ENCODE peak calls at places on chromosomes 6 and 20, in seven cellular contexts. P is IMR-90, M is H9, Y is mesenchymal stem cell, T is mesendoderm, W is trophoblast cell, H is H1. I is an unnamed sample.

GRCh38 chr6:168939771-168940170 is 313.9 kb downstream of the THBS2 start:
- DNase-seq in P (no peak), M (no peak), Y (no peak), T (no peak), W (no peak), H (no peak), I (no peak)

GRCh38 chr6:138485586-138486248 is 13.6 kb downstream of the NHSL1 start:
- DNase-seq in P (no peak), M (peak), Y (no peak), T (peak), W (no peak), H (no peak), I (peak)

GRCh38 chr20:6921717-6922386 is 154.4 kb downstream of the BMP2 start:
- DNase-seq in P (no peak), M (no peak), Y (no peak), T (no peak), W (no peak), H (no peak), I (no peak)

GRCh38 chr6:169035381-169036280 is 218.0 kb downstream of the THBS2 start:
- DNase-seq in P (peak), M (no peak), Y (no peak), T (no peak), W (peak), H (no peak), I (no peak)

GRCh38 chr20:20089018-20089417 is 36.7 kb downstream of the CFAP61 start:
- DNase-seq in P (no peak), M (no peak), Y (no peak), T (no peak), W (no peak), H (no peak), I (no peak)

GRCh38 chr6:55869731-55870130 is 5.7 kb downstream of the BMP5 start:
- DNase-seq in P (no peak), M (no peak), Y (no peak), T (no peak), W (no peak), H (no peak), I (no peak)

GRCh38 chr6:26159417-26160273 is 72.4 kb downstream of the HFE start:
- DNase-seq in P (no peak), M (no peak), Y (peak), T (peak), W (peak), H (no peak), I (no peak)

GRCh38 chr6:113995632-113996031 is 24.7 kb upstream of the HDAC2 start:
- DNase-seq in P (peak), M (peak), Y (peak), T (peak), W (peak), H (no peak), I (no peak)

GRCh38 chr20:8663424-8663823 is 405.5 kb upstream of the PLCB4 start:
- DNase-seq in P (no peak), M (no peak), Y (no peak), T (no peak), W (no peak), H (no peak), I (no peak)

DNA sequence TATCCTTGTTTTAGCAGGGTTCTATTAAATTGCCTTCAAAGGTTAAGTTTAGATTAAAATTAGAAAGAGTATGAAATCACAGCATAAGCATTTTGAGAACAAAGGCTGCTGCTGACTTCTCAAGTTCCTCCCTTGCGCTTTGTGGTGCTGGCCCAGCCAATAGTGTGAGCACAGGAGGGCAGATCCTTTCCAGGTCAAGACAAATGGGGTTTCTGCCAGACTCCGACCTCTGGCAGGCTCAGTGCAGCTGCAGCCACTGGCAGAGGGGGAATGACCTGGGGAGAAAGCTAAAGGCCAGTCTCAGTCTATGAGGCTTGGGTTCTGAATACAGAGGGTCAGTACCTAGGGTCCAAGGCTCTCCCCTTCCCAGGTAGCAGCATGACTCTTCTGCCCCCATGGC is 27.0 kb downstream of the CLIC5 start:
- DNase-seq in P (no peak), M (peak), Y (no peak), T (no peak), W (no peak), H (no peak), I (no peak)
- H2BK5ac ChIP-seq in P (no peak), M (no peak), Y (no peak), T (no peak), W (no peak), H (no peak), I (no peak)

GRCh38 chr6:7899889-7900213 is 10.7 kb downstream of the TXNDC5 start:
- DNase-seq in P (no peak), M (no peak), Y (no peak), T (no peak), W (no peak), H (no peak), I (no peak)

GRCh38 chr6:7896465-7896987 is 14.1 kb downstream of the TXNDC5 start:
- DNase-seq in P (no peak), M (no peak), Y (no peak), T (no peak), W (no peak), H (no peak), I (no peak)

GRCh38 chr6:7895125-7895423 is 15.5 kb downstream of the TXNDC5 start:
- DNase-seq in P (no peak), M (no peak), Y (no peak), T (no peak), W (no peak), H (no peak), I (no peak)

GRCh38 chr6:7899046-7899888 is 11.3 kb downstream of the TXNDC5 start:
- DNase-seq in P (no peak), M (no peak), Y (no peak), T (peak), W (no peak), H (no peak), I (no peak)

DNA sequence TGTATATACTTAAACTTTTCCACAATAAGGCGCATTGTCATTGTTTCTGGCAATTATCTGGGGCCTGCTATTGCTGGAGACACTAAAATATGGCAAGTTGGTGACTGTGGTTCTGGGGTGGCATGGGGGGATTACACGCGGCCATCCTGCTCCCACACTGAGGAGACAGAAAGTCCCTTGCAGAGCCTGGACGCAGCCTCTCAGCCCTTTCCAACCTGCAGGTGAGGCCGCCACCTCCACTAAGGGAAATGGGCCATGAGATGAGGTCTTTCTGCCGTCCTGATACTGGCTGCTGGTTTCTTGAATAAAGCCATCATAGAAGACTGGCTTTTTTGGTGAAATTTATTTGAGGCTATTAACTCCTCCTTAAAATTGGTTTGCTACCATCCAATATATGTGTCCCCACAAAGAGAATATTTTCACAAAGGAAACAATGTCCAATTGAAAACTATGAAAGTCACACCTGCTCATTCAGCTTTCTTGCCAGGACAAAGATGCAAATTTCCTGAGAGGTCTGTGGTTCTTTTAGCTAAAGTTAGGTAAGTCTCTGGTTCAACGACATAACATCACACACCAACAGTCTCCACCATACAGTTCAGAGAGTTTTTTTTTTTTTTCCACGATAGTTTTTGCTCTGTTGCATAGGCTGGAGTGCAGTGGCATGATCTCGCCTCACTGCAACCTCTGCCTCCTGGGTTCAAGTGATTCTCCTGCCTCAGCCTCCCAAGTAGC is 13.0 kb downstream of the TXNDC5 start:
- DNase-seq in P (no peak), M (no peak), Y (no peak), T (no peak), W (no peak), H (no peak), I (no peak)
- H2BK5ac ChIP-seq in P (no peak), M (no peak), Y (no peak), T (no peak), W (no peak), H (no peak), I (no peak)

GRCh38 chr6:131443514-131443913 is 129.5 kb upstream of the ARG1 start:
- DNase-seq in P (no peak), M (no peak), Y (no peak), T (no peak), W (no peak), H (no peak), I (no peak)
- H2BK5ac ChIP-seq in P (no peak), M (no peak), Y (no peak), T (no peak), W (no peak), H (no peak), I (no peak)

DNA sequence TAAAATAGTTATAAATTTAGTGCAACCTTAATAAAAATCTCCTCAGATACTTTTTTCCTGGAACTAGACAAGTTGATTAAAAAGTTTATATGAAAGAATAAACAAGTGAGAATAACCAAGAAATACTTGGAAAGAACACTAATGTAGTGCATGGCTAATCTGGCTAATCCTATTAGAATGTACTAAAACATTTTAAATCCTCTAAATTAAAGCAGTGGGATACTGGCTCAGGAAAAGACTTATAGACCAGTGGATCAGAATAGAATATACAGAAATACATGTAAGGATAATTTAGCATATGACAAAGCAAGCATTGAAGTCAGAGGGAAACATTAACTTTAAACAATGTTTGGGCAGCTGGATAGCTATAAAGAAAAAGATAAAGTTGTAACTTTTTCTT is 41.1 kb upstream of the ERVFRD-1 start:
- DNase-seq in P (no peak), M (no peak), Y (no peak), T (no peak), W (no peak), H (no peak), I (no peak)
- H2BK5ac ChIP-seq in P (no peak), M (no peak), Y (no peak), T (no peak), W (no peak), H (no peak), I (no peak)

DNA sequence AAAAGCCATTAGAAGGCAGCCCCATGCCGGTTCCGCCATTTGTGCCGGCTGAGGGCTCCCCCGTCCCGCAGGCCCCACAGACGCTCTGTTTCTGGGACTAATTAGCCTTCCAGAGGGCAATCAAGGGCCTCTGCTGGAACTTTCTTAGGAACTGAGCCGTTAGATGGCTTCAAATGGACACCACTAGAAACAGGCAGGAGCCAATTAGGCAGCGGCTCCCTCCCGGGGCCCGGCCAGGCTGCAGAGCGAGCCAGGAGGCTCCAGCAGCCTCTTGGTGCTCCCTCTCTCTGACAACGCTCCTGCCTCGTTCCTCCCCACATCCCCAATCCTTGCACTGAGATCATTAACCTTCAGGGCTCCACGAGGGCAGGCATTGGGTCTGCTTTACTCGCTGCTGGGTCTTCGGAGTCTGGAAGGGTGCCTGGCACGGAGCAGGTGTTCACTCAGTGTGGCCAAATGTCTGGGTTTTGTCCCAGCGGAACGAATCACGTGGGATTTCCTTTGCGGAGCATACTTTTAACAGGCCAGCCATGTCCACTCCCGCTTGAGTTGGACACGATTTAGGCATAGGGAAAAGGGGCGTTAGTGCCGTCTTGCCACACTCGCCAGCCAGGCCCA is 98.3 kb downstream of the TMEM242 start:
- DNase-seq in P (no peak), M (no peak), Y (no peak), T (no peak), W (no peak), H (no peak), I (no peak)
- H2BK5ac ChIP-seq in P (no peak), M (no peak), Y (no peak), T (no peak), W (no peak), H (no peak), I (peak)

GRCh38 chr6:147881432-147881831 is 372.9 kb downstream of the SAMD5 start:
- DNase-seq in P (no peak), M (no peak), Y (no peak), T (peak), W (no peak), H (no peak), I (no peak)

GRCh38 chr6:147874322-147874721 is 365.8 kb downstream of the SAMD5 start:
- DNase-seq in P (no peak), M (no peak), Y (no peak), T (no peak), W (no peak), H (no peak), I (no peak)

GRCh38 chr6:147873826-147874225 is 365.3 kb downstream of the SAMD5 start:
- DNase-seq in P (peak), M (no peak), Y (no peak), T (no peak), W (no peak), H (no peak), I (no peak)

GRCh38 chr6:147879031-147879430 is 370.5 kb downstream of the SAMD5 start:
- DNase-seq in P (no peak), M (no peak), Y (no peak), T (no peak), W (peak), H (no peak), I (no peak)
- H2BK5ac ChIP-seq in P (no peak), M (no peak), Y (no peak), T (no peak), W (no peak), H (no peak), I (no peak)

GRCh38 chr20:47129306-47129705 is 227.2 kb downstream of the ZMYND8 start:
- DNase-seq in P (no peak), M (no peak), Y (no peak), T (no peak), W (no peak), H (no peak), I (no peak)
- H2BK5ac ChIP-seq in P (no peak), M (no peak), Y (no peak), T (no peak), W (no peak), H (no peak), I (no peak)

GRCh38 chr20:23255106-23255505 is 95.5 kb upstream of the NXT1 start:
- DNase-seq in P (no peak), M (no peak), Y (no peak), T (no peak), W (no peak), H (no peak), I (no peak)

GRCh38 chr20:23257848-23258746 is 92.5 kb upstream of the NXT1 start:
- DNase-seq in P (peak), M (no peak), Y (peak), T (peak), W (peak), H (no peak), I (no peak)

GRCh38 chr20:23255658-23256385 is 94.8 kb upstream of the NXT1 start:
- DNase-seq in P (peak), M (no peak), Y (peak), T (no peak), W (no peak), H (no peak), I (no peak)

GRCh38 chr20:23258747-23259121 is 91.9 kb upstream of the NXT1 start:
- DNase-seq in P (no peak), M (no peak), Y (no peak), T (no peak), W (no peak), H (no peak), I (no peak)

GRCh38 chr20:23257106-23257761 is 93.4 kb upstream of the NXT1 start:
- DNase-seq in P (peak), M (no peak), Y (peak), T (no peak), W (no peak), H (no peak), I (no peak)
- H2BK5ac ChIP-seq in P (no peak), M (no peak), Y (peak), T (no peak), W (no peak), H (no peak), I (no peak)

GRCh38 chr6:54291146-54291545 is 17.1 kb upstream of the TINAG start:
- DNase-seq in P (peak), M (no peak), Y (peak), T (peak), W (peak), H (no peak), I (no peak)

GRCh38 chr6:54299542-54300269 is 8.5 kb upstream of the TINAG start:
- DNase-seq in P (peak), M (no peak), Y (peak), T (no peak), W (no peak), H (no peak), I (no peak)

GRCh38 chr6:54291738-54292137 is 16.5 kb upstream of the TINAG start:
- DNase-seq in P (peak), M (no peak), Y (peak), T (peak), W (no peak), H (no peak), I (no peak)

GRCh38 chr6:54294965-54295532 is 13.2 kb upstream of the TINAG start:
- DNase-seq in P (no peak), M (no peak), Y (no peak), T (no peak), W (no peak), H (no peak), I (no peak)
- H2BK5ac ChIP-seq in P (no peak), M (no peak), Y (no peak), T (no peak), W (no peak), H (no peak), I (no peak)

GRCh38 chr6:108948252-108948651 is 100.0 kb downstream of the ARMC2 start:
- DNase-seq in P (no peak), M (no peak), Y (no peak), T (no peak), W (no peak), H (no peak), I (no peak)

GRCh38 chr6:108945686-108946158 is 97.5 kb downstream of the ARMC2 start:
- DNase-seq in P (no peak), M (peak), Y (no peak), T (no peak), W (peak), H (no peak), I (no peak)

GRCh38 chr6:108944707-108945685 is 96.8 kb downstream of the ARMC2 start:
- DNase-seq in P (peak), M (no peak), Y (peak), T (no peak), W (peak), H (no peak), I (no peak)

GRCh38 chr6:108946695-108947094 is 98.5 kb downstream of the ARMC2 start:
- DNase-seq in P (peak), M (no peak), Y (peak), T (no peak), W (no peak), H (no peak), I (no peak)

DNA sequence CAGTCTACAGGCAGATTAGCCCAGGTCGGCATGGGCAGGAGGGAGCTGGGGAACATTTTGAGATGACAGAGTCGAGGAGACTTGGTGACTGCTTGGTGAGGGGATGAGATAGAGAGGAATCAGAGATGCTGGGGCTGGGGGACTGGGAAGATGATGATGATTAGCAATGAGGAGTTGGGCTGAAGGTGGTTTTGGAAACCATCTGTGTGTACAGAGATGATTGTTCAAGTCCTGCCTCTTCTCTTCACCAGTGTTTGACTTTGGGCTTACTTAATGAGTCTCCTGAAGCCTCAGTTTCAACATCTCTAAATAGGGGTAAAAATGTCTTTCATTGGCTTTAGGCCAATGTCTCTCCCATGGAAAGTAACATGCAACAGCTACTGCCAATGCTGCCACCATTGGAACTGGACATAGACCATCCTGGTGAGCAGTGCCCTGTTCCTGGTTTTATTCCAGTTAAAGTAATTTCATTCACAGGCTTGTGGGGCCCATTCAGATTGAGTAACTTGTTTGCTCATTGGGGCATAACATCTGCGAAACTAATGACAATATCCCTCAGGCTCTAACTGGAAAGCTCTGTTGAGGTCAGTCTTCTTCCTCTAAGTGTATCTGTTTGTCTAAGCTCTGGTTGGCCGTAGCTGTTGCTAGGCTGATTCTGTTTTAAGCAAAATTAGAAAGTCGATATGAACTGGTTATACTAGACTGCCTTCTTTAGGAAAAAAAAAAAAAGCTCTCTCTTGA is 99.1 kb downstream of the ARMC2 start:
- DNase-seq in P (peak), M (no peak), Y (peak), T (no peak), W (peak), H (no peak), I (no peak)
- H2BK5ac ChIP-seq in P (no peak), M (no peak), Y (peak), T (no peak), W (no peak), H (no peak), I (no peak)

I was measured in neuronal stem cell.